ENCODE peak calls at places on chromosome 17, in four cellular contexts. One of them, this sample, is unnamed. For H3K4me1 and H3K27me3, the result is how much of the 10 kb centered on the place peaks cover.

GRCh38 chr17:34672176-34672785 is 92.9 kb downstream of the TMEM132E start:
- DNase-seq in GM23248: no peak
- DNase-seq in CD4-positive, alpha-beta memory T cell: no peak
- DNase-seq in Caco-2: no peak
- DNase-seq in this sample: no peak

GRCh38 chr17:77307479-77308198 is 166.9 kb downstream of the SEC14L1 start:
- DNase-seq in GM23248: no peak
- DNase-seq in CD4-positive, alpha-beta memory T cell: no peak
- DNase-seq in Caco-2: no peak
- DNase-seq in this sample: no peak

GRCh38 chr17:17505610-17506171 is 9.5 kb upstream of the RASD1 start:
- DNase-seq in GM23248: no peak
- DNase-seq in CD4-positive, alpha-beta memory T cell: no peak
- DNase-seq in Caco-2: no peak
- DNase-seq in this sample: no peak

GRCh38 chr17:78898075-78898836 is 4.7 kb downstream of the CEP295NL start:
- DNase-seq in GM23248: peak
- DNase-seq in CD4-positive, alpha-beta memory T cell: no peak
- DNase-seq in Caco-2: peak
- DNase-seq in this sample: no peak

GRCh38 chr17:77809814-77810213 is 148.7 kb upstream of the TNRC6C start:
- DNase-seq in GM23248: no peak
- DNase-seq in CD4-positive, alpha-beta memory T cell: no peak
- DNase-seq in Caco-2: no peak
- DNase-seq in this sample: no peak

GRCh38 chr17:28716740-28717577 is 709 bp downstream of the RAB34 start:
- DNase-seq in GM23248: peak
- DNase-seq in CD4-positive, alpha-beta memory T cell: no peak
- DNase-seq in Caco-2: no peak
- DNase-seq in this sample: peak

GRCh38 chr17:63704836-63705235 is 4.9 kb upstream of the LIMD2 start:
- DNase-seq in GM23248: no peak
- DNase-seq in CD4-positive, alpha-beta memory T cell: no peak
- DNase-seq in Caco-2: no peak
- DNase-seq in this sample: no peak

GRCh38 chr17:45110676-45111611 is 21.4 kb downstream of the PLCD3 start:
- DNase-seq in GM23248: peak
- DNase-seq in CD4-positive, alpha-beta memory T cell: no peak
- DNase-seq in Caco-2: no peak
- DNase-seq in this sample: peak

GRCh38 chr17:78714534-78714933 is 67.5 kb downstream of the CYTH1 start:
- DNase-seq in GM23248: no peak
- DNase-seq in CD4-positive, alpha-beta memory T cell: no peak
- DNase-seq in Caco-2: no peak
- DNase-seq in this sample: peak

GRCh38 chr17:38418693-38419507 is 9.4 kb upstream of the ARHGAP23 start:
- DNase-seq in GM23248: peak
- DNase-seq in CD4-positive, alpha-beta memory T cell: no peak
- DNase-seq in Caco-2: no peak
- DNase-seq in this sample: peak

GRCh38 chr17:72518810-72519597 is 398.2 kb downstream of the SOX9 start:
- DNase-seq in GM23248: no peak
- DNase-seq in CD4-positive, alpha-beta memory T cell: no peak
- DNase-seq in Caco-2: peak
- DNase-seq in this sample: no peak

GRCh38 chr17:66494023-66494803 is 191.8 kb downstream of the PRKCA start:
- DNase-seq in GM23248: peak
- DNase-seq in CD4-positive, alpha-beta memory T cell: no peak
- DNase-seq in Caco-2: no peak
- DNase-seq in this sample: peak

GRCh38 chr17:36609498-36609862 is 8.1 kb downstream of the MRM1 start:
- DNase-seq in GM23248: no peak
- DNase-seq in CD4-positive, alpha-beta memory T cell: no peak
- DNase-seq in Caco-2: no peak
- DNase-seq in this sample: peak

GRCh38 chr17:37064956-37065355 is 116.2 kb downstream of the AATF start:
- DNase-seq in GM23248: no peak
- DNase-seq in CD4-positive, alpha-beta memory T cell: no peak
- DNase-seq in Caco-2: peak
- DNase-seq in this sample: no peak

GRCh38 chr17:2090804-2091534 is 36.1 kb downstream of the HIC1 start:
- DNase-seq in GM23248: peak
- DNase-seq in CD4-positive, alpha-beta memory T cell: no peak
- DNase-seq in Caco-2: no peak
- DNase-seq in this sample: peak
- H3K4me1 ChIP-seq in GM23248: under half
- H3K4me1 ChIP-seq in CD4-positive, alpha-beta memory T cell: half or more
- H3K4me1 ChIP-seq in Caco-2: under half
- H3K4me1 ChIP-seq in this sample: under half

DNA sequence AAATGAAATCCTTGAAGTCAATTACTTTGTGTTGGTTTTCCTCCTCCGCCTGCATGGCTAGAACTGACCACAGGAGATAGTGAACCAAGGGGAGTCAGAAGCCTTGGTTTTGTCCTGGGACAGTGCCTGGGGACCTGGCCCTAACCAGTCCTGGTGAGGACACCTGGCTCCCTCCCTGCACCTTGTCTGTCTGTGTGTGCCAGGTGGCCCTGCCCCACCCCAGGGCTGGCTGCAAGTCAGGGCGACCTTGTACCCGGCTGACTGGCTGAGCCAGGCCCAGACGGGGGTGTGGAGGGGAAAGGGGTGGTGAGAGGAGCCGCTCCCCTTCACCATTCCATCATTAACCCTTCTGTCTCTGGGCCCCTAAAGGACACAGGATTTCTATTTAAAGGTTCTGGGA is 3.4 kb downstream of the RAPGEFL1 start:
- DNase-seq in GM23248: no peak
- DNase-seq in CD4-positive, alpha-beta memory T cell: no peak
- DNase-seq in Caco-2: no peak
- DNase-seq in this sample: no peak
- H3K27me3 ChIP-seq in GM23248: under half
- H3K27me3 ChIP-seq in CD4-positive, alpha-beta memory T cell: under half
- H3K27me3 ChIP-seq in Caco-2: under half
- H3K27me3 ChIP-seq in this sample: under half

DNA sequence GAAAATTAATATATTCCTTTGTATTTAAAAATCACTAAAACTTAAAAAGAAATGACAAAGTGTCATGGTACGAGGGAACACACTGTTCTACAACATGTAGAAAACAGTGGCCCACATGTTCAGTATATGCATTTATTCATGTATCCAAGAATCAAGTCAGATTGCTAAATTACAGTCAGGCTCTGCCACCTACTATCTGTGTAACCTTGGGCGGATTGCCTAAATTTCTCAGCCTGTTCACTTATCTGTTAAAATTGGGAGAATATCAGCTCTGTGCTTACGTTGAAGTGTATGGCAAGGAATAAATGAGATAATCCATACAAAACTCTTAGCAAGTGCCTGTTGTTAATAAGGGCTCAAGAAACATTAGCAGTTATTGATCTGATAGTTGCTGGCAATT is 3.4 kb upstream of the USP22 start:
- DNase-seq in GM23248: no peak
- DNase-seq in CD4-positive, alpha-beta memory T cell: no peak
- DNase-seq in Caco-2: no peak
- DNase-seq in this sample: no peak
- H3K4me1 ChIP-seq in GM23248: under half
- H3K4me1 ChIP-seq in CD4-positive, alpha-beta memory T cell: under half
- H3K4me1 ChIP-seq in Caco-2: under half
- H3K4me1 ChIP-seq in this sample: under half

GRCh38 chr17:74020522-74020921 is 183.0 kb upstream of the RPL38 start:
- DNase-seq in GM23248: no peak
- DNase-seq in CD4-positive, alpha-beta memory T cell: no peak
- DNase-seq in Caco-2: no peak
- DNase-seq in this sample: no peak
- H3K27me3 ChIP-seq in GM23248: under half
- H3K27me3 ChIP-seq in CD4-positive, alpha-beta memory T cell: under half
- H3K27me3 ChIP-seq in Caco-2: under half
- H3K27me3 ChIP-seq in this sample: under half

This sample was measured in endodermal cell.